ENCODE peak calls at places on chromosomes 1 and 21, in five cellular contexts. E is HT1080; O is NCI-H2029 treated with DMSO at 0.1 percent for 48 hours; R is Jurkat, Clone E6-1; V is endothelial cell of umbilical vein. W is an unnamed sample.

GRCh38 chr1:110216844-110217444 is 6.8 kb downstream of the KCNC4 start:
- DNase-seq in V (no peak), R (no peak), O (no peak), E (no peak), W (no peak)

GRCh38 chr1:212247179-212247721 is 38.0 kb upstream of the PPP2R5A start:
- DNase-seq in E (no peak), R (no peak), V (peak; percentile 67), O (no peak), W (no peak)

GRCh38 chr1:205077934-205078311 is 6.3 kb downstream of the TMEM81 start:
- DNase-seq in E (no peak), V (no peak), O (no peak), R (no peak), W (no peak)

GRCh38 chr1:10389271-10389973 is 9.4 kb upstream of the PGD start:
- DNase-seq in O (no peak), E (no peak), R (no peak), V (no peak), W (no peak)

GRCh38 chr1:160739098-160739511 is at the start of gene SLAMF7:
- DNase-seq in R (no peak), E (peak; percentile 80), V (no peak), O (no peak), W (no peak)

GRCh38 chr1:2110191-2110737 is 60.1 kb downstream of the PRKCZ start:
- DNase-seq in O (no peak), V (no peak), E (no peak), R (no peak), W (no peak)

GRCh38 chr1:234851450-234852438 is 241.8 kb upstream of the IRF2BP2 start:
- DNase-seq in E (peak; percentile 73), R (no peak), V (peak; percentile 52), O (no peak), W (no peak)

GRCh38 chr1:206735553-206736031 is 35.0 kb upstream of the IL19 start:
- DNase-seq in O (no peak), E (peak; percentile 63), V (peak; percentile 45), R (no peak), W (no peak)

GRCh38 chr1:204680051-204680450 is 5.5 kb downstream of the LRRN2 start:
- DNase-seq in V (no peak), R (no peak), O (no peak), E (no peak), W (no peak)

GRCh38 chr1:93878501-93878888 is 511 bp downstream of the DNTTIP2 start:
- DNase-seq in O (no peak), V (peak; percentile 44), E (peak; percentile 46), R (no peak), W (no peak)

GRCh38 chr1:160277987-160278386 is 6.9 kb downstream of the PEX19 start:
- DNase-seq in V (no peak), O (no peak), E (no peak), R (no peak), W (no peak)

GRCh38 chr21:44708866-44709425 is 2.4 kb downstream of the TSPEAR start:
- DNase-seq in V (no peak), E (no peak), R (no peak), O (no peak), W (no peak)